ENCODE peak calls at places on chromosomes 7 and 10, in ten cellular contexts. K, F, D, H, O, A, J, T, X and G are unnamed samples.

GRCh38 chr10:102781921-102782542 is 38.3 kb downstream of the WBP1L start:
- DNase-seq in J (no peak), O (no peak), A (no peak), T (no peak), F (peak), D (no peak), K (no peak), X (peak), H (no peak), G (no peak)

GRCh38 chr10:67925449-67926005 is 41.1 kb downstream of the SIRT1 start:
- DNase-seq in J (no peak), X (no peak), H (no peak), A (no peak), O (no peak), D (no peak), F (peak), T (no peak), K (no peak), G (no peak)

GRCh38 chr7:14507617-14508016 is 394.9 kb downstream of the DGKB start:
- DNase-seq in A (no peak), X (peak), D (peak), J (peak), K (no peak), T (no peak), H (no peak), F (peak), O (no peak), G (no peak)

GRCh38 chr7:27148776-27149641 is 1.4 kb upstream of the HOXA6 start:
- DNase-seq in J (no peak), D (no peak), A (no peak), T (peak), O (no peak), K (peak), H (no peak), F (peak), X (no peak), G (no peak)

GRCh38 chr10:48206470-48207250 is 67.8 kb downstream of the FRMPD2 start:
- DNase-seq in T (no peak), H (no peak), J (no peak), F (no peak), O (no peak), X (no peak), K (no peak), D (no peak), A (no peak), G (no peak)

GRCh38 chr7:830069-830468 is 2.2 kb upstream of the SUN1 start:
- DNase-seq in T (no peak), D (no peak), H (peak), O (no peak), F (no peak), K (no peak), A (no peak), J (no peak), X (no peak), G (no peak)

GRCh38 chr10:87656431-87657072 is 3.1 kb upstream of the PAPSS2 start:
- DNase-seq in D (no peak), O (no peak), A (no peak), J (no peak), F (peak), T (no peak), H (no peak), X (peak), K (peak), G (no peak)

GRCh38 chr10:124717911-124718734 is 26.1 kb downstream of the FAM53B start:
- DNase-seq in X (no peak), J (no peak), F (no peak), O (no peak), T (no peak), H (no peak), D (peak), K (peak), A (no peak), G (no peak)

GRCh38 chr7:85102813-85103350 is 84.0 kb downstream of the SEMA3D start:
- DNase-seq in D (no peak), T (no peak), X (peak), J (no peak), A (no peak), H (no peak), O (no peak), F (peak), K (no peak), G (no peak)

GRCh38 chr10:112663181-112663879 is 216.3 kb downstream of the VTI1A start:
- DNase-seq in O (no peak), J (no peak), K (peak), F (peak), D (no peak), T (no peak), A (no peak), H (no peak), X (peak), G (no peak)

GRCh38 chr10:72658696-72659400 is 33.0 kb upstream of the MICU1 start:
- DNase-seq in D (no peak), O (no peak), J (no peak), T (no peak), K (no peak), H (no peak), F (no peak), A (no peak), X (no peak), G (no peak)

GRCh38 chr10:510415-510881 is 179.0 kb downstream of the DIP2C start:
- DNase-seq in D (peak), K (no peak), O (no peak), A (no peak), F (peak), T (no peak), H (no peak), X (no peak), J (no peak), G (no peak)